ENCODE peak calls at places on chromosomes 6 and 20, in seven cellular contexts. F is body of pancreas; V is gastrocnemius medialis; P is DND-41; L is effector memory CD4-positive, alpha-beta T cell; I is uterus; C is small intestine. B is an unnamed sample. For H3K9me3, the result is how much of the 10 kb centered on the place peaks cover.

GRCh38 chr6:35359346-35359743 is 17.0 kb downstream of the PPARD start:
- DNase-seq in V (no peak), F (no peak), C (no peak), L (no peak), P (no peak), I (no peak), B (no peak)

GRCh38 chr6:156866181-156866862 is 89.1 kb downstream of the ARID1B start:
- DNase-seq in V (peak), C (no peak), P (no peak), L (no peak), F (no peak), I (no peak), B (peak)

GRCh38 chr6:137882225-137882961 is 15.3 kb downstream of the TNFAIP3 start:
- DNase-seq in I (no peak), C (no peak), F (no peak), V (no peak), P (peak), L (peak), B (peak)

GRCh38 chr20:10898555-10898954 is 224.8 kb upstream of the JAG1 start:
- DNase-seq in L (no peak), C (no peak), P (no peak), I (no peak), F (no peak), V (no peak), B (peak)

GRCh38 chr6:135081966-135082365 is 27.3 kb upstream of the HBS1L start:
- DNase-seq in I (no peak), L (no peak), P (no peak), C (no peak), V (no peak), F (no peak), B (no peak)

GRCh38 chr20:38805958-38806854 is 709 bp downstream of the PPP1R16B start:
- DNase-seq in F (no peak), L (peak), C (no peak), V (no peak), P (peak), I (no peak), B (peak)

GRCh38 chr6:136582702-136583471 is 32.7 kb upstream of the MAP7 start:
- DNase-seq in I (no peak), C (peak), F (no peak), L (no peak), P (no peak), V (no peak), B (peak)

GRCh38 chr6:88823998-88824397 is 139.4 kb downstream of the RNGTT start:
- DNase-seq in F (no peak), C (no peak), I (no peak), V (no peak), L (no peak), P (no peak), B (peak)

GRCh38 chr6:139164001-139164400 is 29.1 kb downstream of the HECA start:
- DNase-seq in L (no peak), P (no peak), C (no peak), I (no peak), F (no peak), V (no peak), B (no peak)

GRCh38 chr6:160767019-160767646 is 65.1 kb downstream of the PLG start:
- DNase-seq in C (peak), L (no peak), I (peak), V (no peak), P (no peak), F (peak), B (peak)

GRCh38 chr6:149254241-149254640 is 63.3 kb upstream of the TAB2 start:
- DNase-seq in L (no peak), V (no peak), F (no peak), I (no peak), C (no peak), P (no peak), B (no peak)

DNA sequence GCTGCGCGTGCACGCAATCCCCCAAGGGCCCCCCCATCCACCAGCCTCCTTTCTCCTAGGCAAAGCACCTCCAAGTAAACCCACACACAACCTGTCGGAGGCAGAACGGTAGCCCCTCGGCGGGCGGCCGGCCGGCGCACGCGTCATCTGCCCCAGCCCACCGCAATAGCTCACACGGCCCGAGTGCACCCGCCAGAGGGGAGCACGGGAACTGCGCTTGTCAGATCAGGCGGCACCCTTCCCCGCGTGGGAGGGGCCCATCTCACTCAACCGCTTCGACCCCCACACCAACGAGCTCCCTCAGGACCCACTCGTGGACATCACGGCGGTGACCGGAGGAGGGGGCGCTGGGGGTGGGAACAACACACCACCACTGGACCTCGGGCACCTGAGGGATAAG is 767.9 kb upstream of the DEFB115 start:
- DNase-seq in V (no peak), I (no peak), C (no peak), F (no peak), P (no peak), L (no peak), B (no peak)
- H3K9me3 ChIP-seq in V (under half), I (under half), C (under half), F (under half), P (under half), L (under half), B (under half)

GRCh38 chr6:168690271-168690670 is 249.3 kb downstream of the SMOC2 start:
- DNase-seq in I (no peak), V (no peak), P (no peak), C (peak), L (no peak), F (no peak), B (no peak)
- H3K9me3 ChIP-seq in I (under half), V (under half), P (under half), C (under half), L (under half), F (under half), B (under half)

GRCh38 chr6:93713974-93714373 is 294.6 kb upstream of the EPHA7 start:
- DNase-seq in L (no peak), C (no peak), V (no peak), P (no peak), I (no peak), F (no peak), B (no peak)
- H3K9me3 ChIP-seq in L (under half), C (under half), V (under half), P (under half), I (under half), F (under half), B (under half)

DNA sequence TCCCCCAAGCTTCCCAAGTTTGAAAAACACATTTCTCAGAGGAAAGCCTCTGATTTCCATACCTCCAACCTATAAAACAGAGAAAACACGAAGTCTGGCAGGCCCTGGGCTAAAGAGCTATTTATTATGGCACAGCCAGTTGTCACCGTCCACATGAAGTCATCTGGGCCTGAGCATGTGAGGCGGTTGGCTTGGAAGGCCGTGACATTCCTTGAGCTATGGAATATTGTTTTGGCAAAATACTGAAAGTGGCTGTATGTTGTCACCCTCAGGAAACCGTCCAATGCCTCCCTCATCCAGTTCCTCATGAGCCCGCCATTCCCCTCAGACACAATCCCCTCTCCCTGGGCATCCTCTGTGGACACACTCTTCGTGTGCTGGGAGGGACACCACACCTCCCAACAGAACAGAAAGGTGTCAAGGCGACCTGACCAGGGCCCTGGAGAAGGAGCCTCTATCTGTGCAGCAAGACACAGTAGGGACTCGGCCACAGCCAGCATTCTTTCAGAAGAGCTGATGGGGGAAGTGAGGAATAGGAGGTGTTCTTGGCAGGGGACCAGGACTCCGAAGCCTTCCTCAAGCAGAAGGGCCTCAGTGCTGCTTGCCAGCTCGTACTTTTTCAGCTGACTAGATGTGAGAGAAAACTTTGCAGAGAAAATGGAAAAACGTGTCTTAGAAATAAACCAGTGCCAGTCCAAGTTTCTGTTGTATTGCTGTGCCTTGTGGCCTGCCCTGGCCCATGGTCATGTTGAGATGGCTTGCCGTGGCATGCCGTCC is 120.5 kb downstream of the SOD2 start:
- DNase-seq in L (no peak), P (no peak), F (no peak), V (no peak), I (no peak), C (no peak), B (no peak)
- H3K9me3 ChIP-seq in L (under half), P (under half), F (under half), V (under half), I (under half), C (under half), B (under half)

GRCh38 chr6:17565399-17565798 is 34.7 kb upstream of the FAM8A1 start:
- DNase-seq in V (no peak), P (no peak), C (no peak), L (no peak), I (no peak), F (no peak), B (no peak)
- H3K9me3 ChIP-seq in V (under half), P (under half), C (under half), L (under half), I (under half), F (under half), B (under half)

GRCh38 chr20:31368301-31368700 is at the start of gene DEFB118:
- DNase-seq in F (no peak), V (no peak), I (no peak), L (no peak), C (no peak), P (no peak), B (no peak)
- H3K9me3 ChIP-seq in F (under half), V (under half), I (under half), L (under half), C (under half), P (under half), B (under half)

GRCh38 chr20:56829788-56830385 is 200.8 kb downstream of the TFAP2C start:
- DNase-seq in I (no peak), C (no peak), V (no peak), P (no peak), F (no peak), L (no peak), B (no peak)

GRCh38 chr20:56833427-56833826 is 204.3 kb downstream of the TFAP2C start:
- DNase-seq in L (no peak), I (no peak), F (no peak), C (no peak), P (no peak), V (no peak), B (no peak)

GRCh38 chr20:56828402-56828801 is 199.3 kb downstream of the TFAP2C start:
- DNase-seq in F (no peak), I (no peak), V (no peak), L (no peak), P (no peak), C (no peak), B (no peak)

GRCh38 chr20:56827763-56828162 is 198.7 kb downstream of the TFAP2C start:
- DNase-seq in L (no peak), V (no peak), F (no peak), C (no peak), P (no peak), I (no peak), B (peak)

GRCh38 chr20:56831795-56832194 is 202.7 kb downstream of the TFAP2C start:
- DNase-seq in V (no peak), L (no peak), C (no peak), P (no peak), I (no peak), F (no peak), B (no peak)
- H3K9me3 ChIP-seq in V (under half), L (under half), C (under half), P (under half), I (under half), F (under half), B (under half)

GRCh38 chr20:58483470-58483869 is 31.7 kb downstream of the APCDD1L start:
- DNase-seq in C (no peak), L (no peak), P (no peak), I (no peak), F (no peak), V (no peak), B (no peak)
- H3K9me3 ChIP-seq in C (under half), L (under half), P (under half), I (under half), F (under half), V (under half), B (under half)

GRCh38 chr20:56234110-56234509 is 14.4 kb upstream of the MC3R start:
- DNase-seq in I (no peak), P (no peak), C (no peak), V (no peak), L (no peak), F (no peak), B (no peak)
- H3K9me3 ChIP-seq in I (under half), P (under half), C (under half), V (under half), L (under half), F (under half), B (under half)

B was measured in adipocyte.